ENCODE peak calls at places on chromosome 12, in four cellular contexts. D, L, Y and U are unnamed samples.
A peak's percentile ranks its signal among the peaks of the same experiment; 100 is the strongest.

GRCh38 chr12:3313066-3313465 is 177.9 kb upstream of the PRMT8 start:
- DNase-seq in D (no peak), L (no peak), Y (no peak), U (no peak)

GRCh38 chr12:132362966-132363660 is 33.7 kb upstream of the GALNT9 start:
- DNase-seq in D (no peak), L (no peak), Y (no peak), U (no peak)

GRCh38 chr12:101696477-101697196 is 803 bp upstream of the CHPT1 start:
- DNase-seq in D (no peak), L (peak; percentile 32), Y (peak; percentile 94), U (peak; percentile 85)

GRCh38 chr12:119990382-119990874 is 1.4 kb downstream of the BICDL1 start:
- DNase-seq in D (no peak), L (no peak), Y (no peak), U (no peak)

GRCh38 chr12:46664771-46665287 is 161.0 kb downstream of the SLC38A4 start:
- DNase-seq in D (peak; percentile 72), L (no peak), Y (peak; percentile 45), U (no peak)

GRCh38 chr12:121568971-121569808 is 11.6 kb downstream of the KDM2B start:
- DNase-seq in D (no peak), L (no peak), Y (no peak), U (no peak)

GRCh38 chr12:24133385-24133784 is 183.9 kb upstream of the SOX5 start:
- DNase-seq in D (no peak), L (no peak), Y (no peak), U (no peak)

GRCh38 chr12:132593938-132594358 is 16.4 kb downstream of the LRCOL1 start:
- DNase-seq in D (peak; percentile 95), L (peak; percentile 95), Y (peak; percentile 96), U (peak; percentile 87)

GRCh38 chr12:27779837-27780611 is at the start of the genes KLHL42 and MANSC4:
- DNase-seq in D (no peak), L (peak; percentile 67), Y (peak; percentile 71), U (peak; percentile 84)

GRCh38 chr12:1936406-1937320 is 18.2 kb upstream of the CACNA2D4 start:
- DNase-seq in D (no peak), L (peak; percentile 91), Y (no peak), U (no peak)

GRCh38 chr12:53172352-53172751 is 8.2 kb upstream of the ZNF740 start:
- DNase-seq in D (no peak), L (no peak), Y (no peak), U (no peak)

GRCh38 chr12:33832900-33833299 is 189.4 kb upstream of the ALG10 start:
- DNase-seq in D (no peak), L (no peak), Y (no peak), U (no peak)
- TF ChIP-seq POLR2A in D (no peak), L (no peak), Y (no peak), U (no peak)

DNA sequence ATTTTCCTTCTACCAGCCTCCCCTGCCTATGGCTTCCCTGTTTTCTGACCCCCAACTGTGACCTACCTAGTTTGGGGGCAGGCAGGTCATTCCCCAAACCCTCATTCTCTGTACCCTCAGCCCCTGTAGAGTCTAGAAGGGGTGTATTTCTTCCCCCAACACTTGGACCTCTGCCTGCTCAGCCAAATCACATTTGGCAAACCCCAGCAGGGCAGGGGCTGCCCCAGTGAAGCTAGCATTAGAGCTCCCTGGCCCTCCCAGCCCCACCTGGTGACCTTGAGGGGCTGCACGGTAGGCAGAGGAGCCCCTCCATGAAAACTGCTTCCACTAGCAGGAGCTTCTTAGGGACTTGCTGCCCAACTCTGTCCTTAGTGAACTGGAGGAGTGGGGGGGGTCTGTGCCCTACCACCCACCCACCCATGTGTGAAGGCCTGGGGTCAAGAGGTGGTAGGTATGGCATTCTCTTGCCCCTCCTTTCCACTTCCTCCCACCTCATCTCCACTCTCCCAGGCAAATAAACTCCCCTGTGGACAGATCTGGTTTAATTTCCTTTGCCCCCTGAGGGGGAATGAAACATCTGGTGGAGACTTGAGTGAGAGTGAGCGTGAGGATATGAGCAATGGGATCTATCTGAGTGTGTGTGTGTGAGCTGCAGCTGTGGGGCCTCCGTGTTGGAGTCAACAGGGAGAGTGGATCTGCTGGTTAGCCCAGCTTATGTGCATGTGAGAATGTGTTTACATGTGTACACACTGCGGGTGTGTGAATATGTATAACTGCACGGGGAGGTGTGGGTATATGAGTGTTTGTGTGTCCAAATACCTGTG is 1.6 kb downstream of the NXPH4 start:
- DNase-seq in D (no peak), L (no peak), Y (no peak), U (no peak)
- H3K4me3 ChIP-seq in D (no peak overlapping the region), L (no peak overlapping the region), Y (no peak overlapping the region), U (no peak overlapping the region)

GRCh38 chr12:26122681-26123481 is 2.0 kb downstream of the BHLHE41 start:
- DNase-seq in D (no peak), L (peak; percentile 55), Y (peak; percentile 34), U (peak; percentile 85)
- TF ChIP-seq POLR2A in D (no peak), L (no peak), Y (no peak), U (no peak)

GRCh38 chr12:51886021-51886710 is 1.7 kb upstream of the ANKRD33 start:
- DNase-seq in D (no peak), L (no peak), Y (peak; percentile 46), U (peak; percentile 89)
- H3K4me3 ChIP-seq in D (no peak overlapping the region), L (no peak overlapping the region), Y (no peak overlapping the region), U (no peak overlapping the region)